ENCODE peak calls at places on chromosomes 3 and 15, in four cellular contexts. J is epithelial cell of proximal tubule; T is stimulated activated naive CD8-positive, alpha-beta T cell treated with anti-CD3 and anti-CD28 coated beads, Interleukin-15, Interleukin-2, amounts not matched to agents 100 U/mL and 50 U/mL, for 24 hours; F is AG10803. D is an unnamed sample.

GRCh38 chr3:13688034-13688433 is 139.1 kb downstream of the FBLN2 start:
- DNase-seq in F (no peak), T (no peak), J (no peak), D (no peak)

GRCh38 chr15:38217181-38217580 is 35.5 kb upstream of the SPRED1 start:
- DNase-seq in F (peak), J (no peak), T (no peak), D (no peak)

GRCh38 chr3:126679831-126680677 is 24.0 kb upstream of the CHCHD6 start:
- DNase-seq in T (no peak), J (no peak), F (no peak), D (no peak)

GRCh38 chr3:13353936-13354542 is 66.1 kb downstream of the NUP210 start:
- DNase-seq in J (no peak), F (no peak), T (no peak), D (no peak)

GRCh38 chr3:10706156-10707088 is 109.6 kb upstream of the SLC6A11 start:
- DNase-seq in F (no peak), T (no peak), J (no peak), D (no peak)

GRCh38 chr15:62953496-62953895 is 89.1 kb upstream of the TPM1 start:
- DNase-seq in F (no peak), J (no peak), T (no peak), D (no peak)

GRCh38 chr3:13144163-13145023 is 71.2 kb upstream of the IQSEC1 start:
- DNase-seq in F (no peak), T (no peak), J (no peak), D (no peak)

GRCh38 chr15:75195122-75195765 is 6.4 kb upstream of the C15orf39 start:
- DNase-seq in J (no peak), F (no peak), T (no peak), D (peak)

GRCh38 chr15:31271224-31271635 is 55.4 kb upstream of the KLF13 start:
- DNase-seq in F (no peak), T (no peak), J (no peak), D (no peak)

GRCh38 chr15:53843869-53844569 is 84.6 kb upstream of the WDR72 start:
- DNase-seq in T (no peak), J (no peak), F (no peak), D (no peak)

GRCh38 chr15:68425428-68426060 is 6.4 kb downstream of the ITGA11 start:
- DNase-seq in J (no peak), T (no peak), F (peak), D (no peak)

GRCh38 chr3:128463354-128463753 is 3.3 kb downstream of the DNAJB8 start:
- DNase-seq in J (no peak), T (no peak), F (no peak), D (no peak)

GRCh38 chr15:67700023-67700422 is 125.3 kb upstream of the SKOR1 start:
- DNase-seq in F (peak), J (no peak), T (no peak), D (no peak)

GRCh38 chr3:56826831-56827722 is 25.3 kb upstream of the ARHGEF3 start:
- DNase-seq in T (no peak), F (no peak), J (no peak), D (no peak)

GRCh38 chr15:43828061-43828657 is 1.4 kb downstream of the WDR76 start:
- DNase-seq in F (peak), T (no peak), J (no peak), D (no peak)

GRCh38 chr3:189099031-189099471 is 72.7 kb upstream of the TPRG1 start:
- DNase-seq in F (peak), J (no peak), T (no peak), D (no peak)

GRCh38 chr3:124396397-124396796 is 333.9 kb upstream of the UMPS start:
- DNase-seq in J (no peak), F (no peak), T (no peak), D (no peak)

D was measured in C1 segment of cervical spinal cord.